ENCODE peak calls at places on chromosomes 6 and 20, in six cellular contexts. One of them, this sample, is unnamed.

GRCh38 chr20:33651562-33652048 is 10.5 kb upstream of the C20orf144 start:
- DNase-seq in CD8-positive, alpha-beta T cell: no peak
- DNase-seq in transverse colon: no peak
- DNase-seq in ovary: no peak
- DNase-seq in AG04450: no peak
- DNase-seq in pancreas: no peak
- DNase-seq in this sample: peak; percentile 27

GRCh38 chr20:48604936-48605335 is 222.9 kb downstream of the PREX1 start:
- DNase-seq in transverse colon: no peak
- DNase-seq in CD8-positive, alpha-beta T cell: no peak
- DNase-seq in AG04450: no peak
- DNase-seq in pancreas: no peak
- DNase-seq in ovary: no peak
- DNase-seq in this sample: no peak

GRCh38 chr6:119234941-119235340 is 114.6 kb downstream of the MAN1A1 start:
- DNase-seq in pancreas: no peak
- DNase-seq in CD8-positive, alpha-beta T cell: no peak
- DNase-seq in AG04450: no peak
- DNase-seq in transverse colon: no peak
- DNase-seq in ovary: no peak
- DNase-seq in this sample: no peak

GRCh38 chr6:97177905-97178304 is 105.1 kb downstream of the MMS22L start:
- DNase-seq in AG04450: no peak
- DNase-seq in ovary: no peak
- DNase-seq in pancreas: no peak
- DNase-seq in transverse colon: no peak
- DNase-seq in CD8-positive, alpha-beta T cell: no peak
- DNase-seq in this sample: no peak

GRCh38 chr6:150241751-150242150 is 98.9 kb downstream of the PPP1R14C start:
- DNase-seq in pancreas: no peak
- DNase-seq in transverse colon: no peak
- DNase-seq in ovary: no peak
- DNase-seq in CD8-positive, alpha-beta T cell: no peak
- DNase-seq in AG04450: no peak
- DNase-seq in this sample: no peak

GRCh38 chr20:47847882-47848485 is 62.7 kb upstream of the SULF2 start:
- DNase-seq in ovary: no peak
- DNase-seq in pancreas: no peak
- DNase-seq in transverse colon: no peak
- DNase-seq in CD8-positive, alpha-beta T cell: no peak
- DNase-seq in AG04450: no peak
- DNase-seq in this sample: no peak

GRCh38 chr20:34798871-34799270 is 26.6 kb downstream of the NCOA6 start:
- DNase-seq in pancreas: no peak
- DNase-seq in transverse colon: no peak
- DNase-seq in CD8-positive, alpha-beta T cell: no peak
- DNase-seq in AG04450: no peak
- DNase-seq in ovary: no peak
- DNase-seq in this sample: no peak

GRCh38 chr6:692858-693736 is at the start of gene EXOC2:
- DNase-seq in CD8-positive, alpha-beta T cell: peak; percentile 86
- DNase-seq in ovary: peak; percentile 73
- DNase-seq in AG04450: peak; percentile 36
- DNase-seq in pancreas: peak; percentile 87
- DNase-seq in transverse colon: peak; percentile 87
- DNase-seq in this sample: peak; percentile 86

GRCh38 chr20:2914160-2914559 is 40.9 kb downstream of the PTPRA start:
- DNase-seq in transverse colon: no peak
- DNase-seq in CD8-positive, alpha-beta T cell: no peak
- DNase-seq in ovary: no peak
- DNase-seq in pancreas: no peak
- DNase-seq in AG04450: no peak
- DNase-seq in this sample: peak; percentile 54

GRCh38 chr6:43954311-43955131 is 172.7 kb downstream of the MRPL14 start:
- DNase-seq in AG04450: no peak
- DNase-seq in transverse colon: no peak
- DNase-seq in ovary: no peak
- DNase-seq in pancreas: no peak
- DNase-seq in CD8-positive, alpha-beta T cell: peak; percentile 39
- DNase-seq in this sample: no peak

GRCh38 chr6:43952746-43953145 is 174.5 kb downstream of the MRPL14 start:
- DNase-seq in transverse colon: no peak
- DNase-seq in pancreas: no peak
- DNase-seq in ovary: no peak
- DNase-seq in AG04450: no peak
- DNase-seq in CD8-positive, alpha-beta T cell: peak; percentile 23
- DNase-seq in this sample: no peak

GRCh38 chr6:43953256-43953655 is 174.0 kb downstream of the MRPL14 start:
- DNase-seq in CD8-positive, alpha-beta T cell: peak; percentile 23
- DNase-seq in pancreas: no peak
- DNase-seq in transverse colon: no peak
- DNase-seq in ovary: no peak
- DNase-seq in AG04450: no peak
- DNase-seq in this sample: no peak

GRCh38 chr6:43951756-43952675 is 175.2 kb downstream of the MRPL14 start:
- DNase-seq in CD8-positive, alpha-beta T cell: peak; percentile 9
- DNase-seq in transverse colon: no peak
- DNase-seq in pancreas: no peak
- DNase-seq in AG04450: no peak
- DNase-seq in ovary: no peak
- DNase-seq in this sample: no peak

DNA sequence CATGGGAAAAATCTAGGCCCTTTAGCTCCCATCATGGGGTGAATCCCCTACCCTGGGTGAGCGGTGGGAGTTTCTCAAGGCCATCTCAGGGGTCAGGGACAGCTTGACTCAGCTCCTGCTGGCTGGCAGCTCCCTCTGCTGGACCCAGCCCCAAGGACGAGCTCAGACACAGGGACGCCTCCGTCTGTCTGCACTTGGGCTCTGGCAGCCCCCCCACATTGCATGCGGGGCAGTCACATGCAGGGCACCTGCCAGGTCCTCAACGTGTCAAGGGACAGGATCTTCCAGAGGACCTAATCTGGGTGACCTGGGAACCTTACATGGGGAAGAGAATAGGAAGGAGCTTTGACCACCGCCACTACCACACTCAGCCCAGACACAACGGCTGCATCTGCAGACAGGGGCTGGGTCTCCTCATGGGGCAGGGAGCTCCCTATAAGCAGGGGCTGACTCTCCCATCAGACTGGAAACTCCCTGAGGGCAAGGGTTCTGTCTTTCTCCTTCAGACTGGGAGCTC is 173.4 kb downstream of the MRPL14 start:
- DNase-seq in ovary: no peak
- DNase-seq in pancreas: no peak
- DNase-seq in AG04450: no peak
- DNase-seq in CD8-positive, alpha-beta T cell: peak; percentile 47
- DNase-seq in transverse colon: no peak
- DNase-seq in this sample: peak; percentile 37
- TF ChIP-seq CTCF in ovary: no peak
- TF ChIP-seq CTCF in pancreas: no peak
- TF ChIP-seq CTCF in AG04450: peak; percentile 38
- TF ChIP-seq CTCF in CD8-positive, alpha-beta T cell: no peak
- TF ChIP-seq CTCF in transverse colon: no peak
- TF ChIP-seq CTCF in this sample: peak; percentile 49

GRCh38 chr6:137488736-137489409 is 5.3 kb downstream of the OLIG3 start:
- DNase-seq in ovary: no peak
- DNase-seq in AG04450: no peak
- DNase-seq in CD8-positive, alpha-beta T cell: no peak
- DNase-seq in pancreas: no peak
- DNase-seq in transverse colon: no peak
- DNase-seq in this sample: no peak
- H3K4me3 ChIP-seq in ovary: no peak overlapping the region
- H3K4me3 ChIP-seq in AG04450: no peak overlapping the region
- H3K4me3 ChIP-seq in CD8-positive, alpha-beta T cell: peak overlapping the region; percentile 22
- H3K4me3 ChIP-seq in pancreas: no peak overlapping the region
- H3K4me3 ChIP-seq in transverse colon: no peak overlapping the region
- H3K4me3 ChIP-seq in this sample: no peak overlapping the region

GRCh38 chr20:29497261-29497671 is 1760.2 kb upstream of the DEFB115 start:
- DNase-seq in CD8-positive, alpha-beta T cell: peak; percentile 50
- DNase-seq in AG04450: no peak
- DNase-seq in transverse colon: no peak
- DNase-seq in pancreas: peak; percentile 18
- DNase-seq in ovary: no peak
- DNase-seq in this sample: no peak
- H3K9me3 ChIP-seq in CD8-positive, alpha-beta T cell: no peaks in the 10 kb centered on the region
- H3K9me3 ChIP-seq in AG04450: peaks cover 18% of the 10 kb centered on the region
- H3K9me3 ChIP-seq in transverse colon: no peaks in the 10 kb centered on the region
- H3K9me3 ChIP-seq in pancreas: no peaks in the 10 kb centered on the region
- H3K9me3 ChIP-seq in ovary: no peaks in the 10 kb centered on the region
- H3K9me3 ChIP-seq in this sample: no peaks in the 10 kb centered on the region

GRCh38 chr6:32692019-32692418 is 25.6 kb upstream of the HLA-DQB1 start:
- DNase-seq in CD8-positive, alpha-beta T cell: peak; percentile 65
- DNase-seq in ovary: no peak
- DNase-seq in transverse colon: peak; percentile 54
- DNase-seq in pancreas: no peak
- DNase-seq in AG04450: no peak
- DNase-seq in this sample: peak; percentile 19
- TF ChIP-seq CTCF in CD8-positive, alpha-beta T cell: peak; percentile 51
- TF ChIP-seq CTCF in ovary: no peak
- TF ChIP-seq CTCF in transverse colon: peak; percentile 49
- TF ChIP-seq CTCF in pancreas: no peak
- TF ChIP-seq CTCF in AG04450: no peak
- TF ChIP-seq CTCF in this sample: no peak